ENCODE peak calls at places on chromosomes 12 and 14, in six cellular contexts. D is tibial nerve, A is MCF 10A, Y is esophagus squamous epithelium, J is fibroblast of lung, P is HCT116. G is an unnamed sample.

GRCh38 chr14:89866458-89866857 is 88.1 kb downstream of the EFCAB11 start:
- DNase-seq in D (no peak), P (no peak), Y (no peak), A (peak; percentile 52), J (no peak), G (no peak)

GRCh38 chr12:26612203-26612602 is 220.8 kb downstream of the ITPR2 start:
- DNase-seq in D (no peak), Y (no peak), A (no peak), J (no peak), P (no peak), G (no peak)

GRCh38 chr12:6074979-6075585 is 49.4 kb downstream of the VWF start:
- DNase-seq in A (no peak), Y (no peak), P (no peak), J (no peak), D (no peak), G (no peak)

GRCh38 chr12:99043319-99043914 is 398.3 kb downstream of the APAF1 start:
- DNase-seq in Y (no peak), D (peak; percentile 51), J (peak; percentile 71), A (peak; percentile 69), P (peak; percentile 51), G (peak; percentile 74)

GRCh38 chr12:57214398-57214781 is 2.2 kb upstream of the NXPH4 start:
- DNase-seq in J (peak; percentile 54), P (no peak), A (peak; percentile 66), D (no peak), Y (no peak), G (peak; percentile 79)

GRCh38 chr14:64504310-64504896 is at the start of gene ZBTB1:
- DNase-seq in Y (peak; percentile 52), D (peak; percentile 58), A (peak; percentile 87), J (peak; percentile 85), P (peak; percentile 65), G (peak; percentile 82)

GRCh38 chr14:75831455-75831854 is 150.3 kb downstream of the TGFB3 start:
- DNase-seq in A (peak; percentile 73), J (peak; percentile 75), D (peak; percentile 34), P (no peak), Y (no peak), G (peak; percentile 45)

GRCh38 chr14:99731536-99732435 is 47.7 kb downstream of the CYP46A1 start:
- DNase-seq in Y (no peak), A (no peak), D (peak; percentile 40), J (no peak), P (no peak), G (no peak)

GRCh38 chr14:68522510-68523325 is 270.1 kb downstream of the ZFP36L1 start:
- DNase-seq in J (peak; percentile 50), A (no peak), Y (no peak), D (no peak), P (no peak), G (no peak)

GRCh38 chr14:86153480-86153879 is 623.5 kb downstream of the FLRT2 start:
- DNase-seq in A (peak; percentile 12), J (no peak), Y (no peak), P (no peak), D (no peak), G (no peak)

GRCh38 chr14:22314183-22314820 is 274.7 kb downstream of the DAD1 start:
- DNase-seq in J (peak; percentile 58), A (peak; percentile 70), D (no peak), P (peak; percentile 60), Y (no peak), G (peak; percentile 57)

GRCh38 chr12:76764856-76765255 is 941 bp downstream of the ZDHHC17 start:
- DNase-seq in A (peak; percentile 32), D (no peak), P (no peak), Y (no peak), J (peak; percentile 26), G (no peak)

GRCh38 chr14:55913324-55914035 is 204.7 kb upstream of the PELI2 start:
- DNase-seq in J (peak; percentile 45), A (peak; percentile 37), D (peak; percentile 49), Y (no peak), P (no peak), G (no peak)

GRCh38 chr14:63857467-63858030 is 4.7 kb downstream of the SYNE2 start:
- DNase-seq in P (no peak), D (no peak), A (peak; percentile 51), Y (no peak), J (no peak), G (no peak)

GRCh38 chr14:44701563-44702263 is 194.6 kb upstream of the FSCB start:
- DNase-seq in P (no peak), A (no peak), Y (no peak), J (no peak), D (no peak), G (no peak)

GRCh38 chr12:29164477-29165163 is 15.5 kb downstream of the FAR2 start:
- DNase-seq in Y (no peak), A (peak; percentile 42), P (no peak), D (no peak), J (peak; percentile 85), G (no peak)

GRCh38 chr12:108964391-108965166 is 56.3 kb downstream of the SVOP start:
- DNase-seq in D (no peak), P (no peak), Y (no peak), J (no peak), A (no peak), G (no peak)

GRCh38 chr14:100890044-100890443 is 13.5 kb downstream of the RTL1 start:
- DNase-seq in A (no peak), J (no peak), Y (no peak), P (no peak), D (no peak), G (no peak)

GRCh38 chr12:57479376-57480115 is at the start of gene ARHGAP9:
- DNase-seq in P (no peak), J (no peak), Y (no peak), D (no peak), A (no peak), G (no peak)

GRCh38 chr12:114209852-114210251 is 196.1 kb downstream of the TBX5 start:
- DNase-seq in A (no peak), P (no peak), J (no peak), D (no peak), Y (no peak), G (no peak)

GRCh38 chr14:65206448-65207096 is 104.3 kb upstream of the MAX start:
- DNase-seq in A (peak; percentile 16), Y (no peak), P (no peak), D (no peak), J (peak; percentile 54), G (no peak)

GRCh38 chr12:4387607-4388006 is 8.1 kb upstream of the FGF23 start:
- DNase-seq in A (no peak), P (no peak), D (no peak), J (no peak), Y (no peak), G (no peak)

GRCh38 chr12:33427071-33427470 is 12.5 kb downstream of the SYT10 start:
- DNase-seq in J (no peak), P (no peak), D (no peak), A (peak; percentile 54), Y (no peak), G (peak; percentile 50)

GRCh38 chr12:121538699-121539061 is 42.1 kb downstream of the KDM2B start:
- DNase-seq in D (no peak), Y (no peak), P (peak; percentile 75), A (peak; percentile 27), J (no peak), G (peak; percentile 43)

GRCh38 chr14:61940669-61941420 is 178.6 kb downstream of the SNAPC1 start:
- DNase-seq in P (no peak), A (no peak), D (no peak), J (no peak), Y (no peak), G (no peak)

GRCh38 chr12:57138526-57139272 is 8.7 kb downstream of the LRP1-AS start:
- DNase-seq in D (peak; percentile 76), A (peak; percentile 51), J (peak; percentile 65), P (no peak), Y (no peak), G (no peak)

GRCh38 chr12:109767456-109767855 is 53.8 kb downstream of the FAM222A start:
- DNase-seq in A (no peak), Y (no peak), P (no peak), J (no peak), D (no peak), G (no peak)

GRCh38 chr12:110582286-110583136 is 607 bp downstream of the PPTC7 start:
- DNase-seq in J (peak; percentile 22), Y (no peak), D (peak; percentile 22), A (peak; percentile 65), P (no peak), G (peak; percentile 57)

GRCh38 chr12:65162609-65163008 is 6.8 kb upstream of the LEMD3 start:
- DNase-seq in Y (no peak), P (no peak), J (no peak), D (no peak), A (no peak), G (no peak)

GRCh38 chr12:107415834-107416233 is 269.8 kb upstream of the PWP1 start:
- DNase-seq in P (no peak), A (no peak), J (no peak), D (no peak), Y (no peak), G (no peak)

GRCh38 chr12:7395950-7396349 is 48.0 kb downstream of the CD163L1 start:
- DNase-seq in Y (no peak), J (no peak), A (peak; percentile 50), P (no peak), D (no peak), G (no peak)
- TF ChIP-seq CTCF in Y (no peak), J (no peak), A (no peak), P (no peak), D (no peak), G (no peak)

GRCh38 chr12:59164991-59165718 is 244.9 kb upstream of the LRIG3 start:
- DNase-seq in J (peak; percentile 69), Y (no peak), P (peak; percentile 16), A (peak; percentile 56), D (no peak), G (peak; percentile 30)
- TF ChIP-seq CTCF in J (peak; percentile 11), Y (no peak), P (peak; percentile 69), A (peak; percentile 23), D (peak; percentile 37), G (peak; percentile 60)

DNA sequence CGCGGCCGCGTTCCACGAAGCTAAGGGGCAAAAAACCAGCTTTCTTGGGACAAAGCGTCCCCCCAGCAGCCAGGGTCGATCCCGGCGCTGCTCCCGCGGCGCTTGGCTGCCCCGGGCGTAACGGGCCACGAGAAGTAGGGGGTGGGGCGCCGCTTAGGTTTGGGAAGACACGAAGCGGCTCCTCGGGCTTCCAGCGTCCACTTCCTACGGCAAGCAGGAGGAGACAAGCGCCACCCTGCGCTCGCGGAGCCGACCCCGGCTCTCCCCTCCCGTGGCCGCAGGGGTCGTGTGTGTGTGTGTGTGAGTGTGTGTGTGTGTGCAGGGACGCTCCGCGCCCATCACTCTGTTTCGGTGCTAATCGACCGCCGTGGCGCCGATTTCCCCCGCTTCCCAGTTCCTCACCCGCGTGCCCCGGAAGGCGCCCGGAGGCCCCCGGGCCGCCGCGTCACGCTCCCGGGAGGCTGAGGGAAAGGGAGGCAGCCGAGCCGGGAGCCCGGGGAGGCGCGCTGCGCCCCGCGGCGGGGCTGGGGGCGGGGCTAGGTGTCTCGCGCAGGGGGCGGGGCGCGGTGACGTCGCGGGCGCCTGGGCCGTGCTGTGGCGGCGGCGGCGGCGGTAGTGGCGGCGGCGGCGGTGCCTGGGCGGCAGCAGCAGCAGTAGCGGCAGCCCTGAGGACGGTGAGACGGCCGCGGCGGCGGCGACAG is at the start of gene ERC1:
- DNase-seq in J (peak; percentile 94), Y (peak; percentile 29), D (peak; percentile 80), A (peak; percentile 87), P (peak; percentile 77), G (peak; percentile 92)
- TF ChIP-seq CTCF in J (no peak), Y (no peak), D (no peak), A (no peak), P (no peak), G (no peak)

GRCh38 chr12:19223018-19223417 is 93.5 kb downstream of the PLEKHA5 start:
- DNase-seq in J (no peak), P (peak; percentile 1), D (no peak), A (peak; percentile 47), Y (no peak), G (no peak)
- TF ChIP-seq CTCF in J (no peak), P (peak; percentile 56), D (no peak), A (peak; percentile 31), Y (no peak), G (peak; percentile 22)

G was measured in Calu3.